ENCODE peak calls at places on chromosomes 5 and 9, in six cellular contexts. P is mesendoderm, H is ovary, Z is BE2C, A is uterus, K is H9. Q is an unnamed sample. For H3K4me1, the result is how much of the 10 kb centered on the place peaks cover.

GRCh38 chr5:120405923-120406322 is 58.2 kb upstream of the PRR16 start:
- DNase-seq in P (peak), Z (no peak), H (no peak), A (no peak), K (no peak), Q (no peak)

GRCh38 chr5:135376961-135377621 is 21.9 kb downstream of the MACROH2A1 start:
- DNase-seq in H (no peak), A (no peak), K (no peak), Z (peak), P (no peak), Q (peak)

GRCh38 chr5:307794-308579 is 13.5 kb upstream of the AHRR start:
- DNase-seq in A (peak), K (no peak), P (no peak), Z (no peak), H (no peak), Q (no peak)

GRCh38 chr5:180366303-180366702 is 13.2 kb upstream of the GFPT2 start:
- DNase-seq in P (no peak), Z (no peak), H (no peak), A (no peak), K (no peak), Q (no peak)

GRCh38 chr5:153965102-153965645 is 73.5 kb downstream of the FAM114A2 start:
- DNase-seq in Z (peak), K (peak), H (peak), A (peak), P (peak), Q (peak)

GRCh38 chr9:37531699-37532098 is 44.5 kb downstream of the FBXO10 start:
- DNase-seq in H (no peak), Z (no peak), K (no peak), P (no peak), A (no peak), Q (no peak)

GRCh38 chr9:136438909-136439549 is 616 bp downstream of the INPP5E start:
- DNase-seq in H (peak), K (peak), A (peak), P (peak), Z (peak), Q (peak)

GRCh38 chr5:150648294-150649107 is 8.0 kb downstream of the SYNPO start:
- DNase-seq in A (no peak), K (no peak), H (no peak), Z (no peak), P (no peak), Q (no peak)

GRCh38 chr5:54093081-54093492 is 217.3 kb downstream of the ARL15 start:
- DNase-seq in P (peak), K (no peak), Z (no peak), A (no peak), H (no peak), Q (no peak)

GRCh38 chr9:115034801-115035200 is 83.2 kb downstream of the TNC start:
- DNase-seq in A (no peak), K (no peak), Z (no peak), H (no peak), P (no peak), Q (no peak)

GRCh38 chr5:102638912-102639652 is 116.0 kb upstream of the PAM start:
- DNase-seq in P (no peak), A (no peak), Z (no peak), K (no peak), H (no peak), Q (no peak)

GRCh38 chr9:89149726-89150125 is 28.9 kb downstream of the SHC3 start:
- DNase-seq in K (no peak), Z (no peak), H (no peak), A (no peak), P (no peak), Q (no peak)

GRCh38 chr5:116652903-116653302 is 78.3 kb upstream of the SEMA6A start:
- DNase-seq in Z (no peak), K (no peak), A (no peak), H (no peak), P (peak), Q (no peak)

GRCh38 chr5:139140631-139141071 is 57.5 kb downstream of the SIL1 start:
- DNase-seq in H (no peak), P (no peak), A (peak), K (no peak), Z (no peak), Q (no peak)

GRCh38 chr9:92965759-92966517 is 18.6 kb downstream of the FGD3 start:
- DNase-seq in P (no peak), H (no peak), Z (no peak), K (no peak), A (no peak), Q (no peak)

GRCh38 chr9:92669527-92669889 is 423 bp downstream of the IPPK start:
- DNase-seq in Z (peak), A (no peak), H (peak), K (no peak), P (no peak), Q (peak)

GRCh38 chr9:121184463-121184862 is 17.2 kb downstream of the RAB14 start:
- DNase-seq in Z (no peak), K (no peak), H (no peak), A (no peak), P (no peak), Q (no peak)

GRCh38 chr9:121182437-121182836 is 19.2 kb downstream of the RAB14 start:
- DNase-seq in H (no peak), Z (no peak), K (no peak), P (no peak), A (no peak), Q (no peak)

GRCh38 chr9:121185178-121185745 is 16.4 kb downstream of the RAB14 start:
- DNase-seq in K (no peak), Z (no peak), A (no peak), P (no peak), H (no peak), Q (no peak)

GRCh38 chr9:121182976-121183375 is 18.7 kb downstream of the RAB14 start:
- DNase-seq in A (no peak), H (no peak), P (no peak), K (no peak), Z (no peak), Q (no peak)

DNA sequence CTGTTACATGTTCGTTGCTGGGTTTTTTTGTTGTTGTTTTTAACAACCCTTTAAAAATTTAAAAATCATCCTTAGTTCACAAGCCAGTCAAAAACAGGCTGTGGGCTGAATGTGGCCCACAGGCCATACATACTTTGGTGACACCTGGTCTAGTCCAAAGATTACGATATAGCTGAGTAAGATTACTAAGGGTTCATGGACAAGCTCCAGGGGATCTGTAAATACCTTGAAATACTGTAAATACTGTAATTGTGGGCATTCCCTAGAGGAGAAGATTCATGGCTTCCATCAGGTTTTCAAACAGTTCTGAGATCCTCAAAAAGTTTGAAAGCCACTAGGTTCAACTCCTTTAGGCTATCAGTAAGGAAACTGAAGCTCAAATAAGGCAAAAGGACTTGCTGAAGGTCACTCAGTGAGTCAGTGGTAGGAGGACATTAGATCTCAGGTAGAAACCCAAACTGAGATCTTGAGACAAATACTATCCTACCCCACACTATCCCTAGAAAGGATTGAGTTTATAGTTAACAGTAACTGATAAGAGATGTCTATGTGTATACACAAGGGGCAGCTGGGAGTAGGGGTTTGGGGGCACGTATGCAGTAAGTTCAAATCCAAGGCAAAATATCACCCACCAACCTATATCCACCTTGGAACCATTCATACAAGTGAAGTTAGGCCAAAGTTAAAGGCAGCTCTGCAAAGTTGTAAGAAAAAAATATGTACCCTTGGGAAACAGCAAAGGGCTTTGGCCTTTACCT is 17.8 kb downstream of the RAB14 start:
- DNase-seq in H (no peak), Z (no peak), P (no peak), K (no peak), A (no peak), Q (no peak)
- H3K4me1 ChIP-seq in H (under half), Z (under half), P (under half), K (under half), A (under half), Q (under half)

DNA sequence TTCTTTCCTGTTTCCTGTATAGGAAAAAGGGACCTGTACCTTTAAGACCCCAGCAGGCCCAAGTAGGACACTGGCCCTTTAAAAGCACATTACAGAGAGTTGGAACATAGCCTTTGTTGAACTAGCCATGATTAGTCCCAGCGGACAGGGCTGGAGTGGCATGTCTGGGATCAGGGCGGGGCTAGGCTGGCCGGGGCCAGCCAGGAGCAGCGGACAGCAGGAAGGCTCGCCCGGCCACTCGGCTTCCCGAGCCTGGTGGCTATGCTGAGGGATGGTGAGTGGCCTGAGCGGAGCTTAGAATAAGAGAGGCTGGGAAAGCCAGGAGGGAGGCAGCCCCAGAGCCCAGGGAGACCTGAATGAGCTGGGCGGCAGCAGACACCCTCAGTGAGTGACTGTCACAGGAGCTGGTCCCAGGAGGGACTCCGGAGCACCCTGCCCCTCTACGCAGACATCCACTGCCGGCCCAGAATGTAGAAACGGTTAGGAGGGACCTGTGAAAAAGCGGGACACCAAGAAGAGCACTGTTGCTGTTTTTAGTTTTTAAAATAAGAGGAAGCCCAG is 92.1 kb downstream of the DAB2IP start:
- DNase-seq in H (peak), Z (peak), K (peak), A (peak), P (peak), Q (peak)
- H3K4me1 ChIP-seq in H (half or more), Z (under half), K (under half), A (under half), P (under half), Q (half or more)

GRCh38 chr9:6413365-6414263 is 615 bp downstream of the UHRF2 start:
- DNase-seq in K (peak), P (peak), A (no peak), H (no peak), Z (peak), Q (peak)
- H3K4me1 ChIP-seq in K (under half), P (under half), A (under half), H (under half), Z (under half), Q (under half)

DNA sequence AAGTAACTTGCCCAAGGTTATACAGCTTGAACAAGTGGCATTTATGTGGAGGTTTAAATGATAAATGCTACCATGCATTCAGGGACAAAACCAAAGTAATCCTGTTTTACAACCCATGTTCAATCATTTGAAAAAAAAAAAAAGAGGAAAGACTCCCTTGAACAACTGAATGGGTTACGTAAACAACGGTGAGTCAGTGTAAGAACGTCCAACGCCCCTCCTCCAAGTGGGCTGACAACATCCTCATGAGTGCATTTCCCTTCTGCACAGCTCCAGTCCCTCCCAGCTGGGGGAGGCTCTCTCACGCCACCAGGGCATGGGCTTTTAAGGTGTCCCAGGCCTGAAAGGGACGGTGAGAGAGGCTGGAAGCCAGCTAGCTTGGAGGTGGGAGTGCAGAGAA is 90.0 kb downstream of the PRRT1B start:
- DNase-seq in Z (no peak), K (peak), H (peak), P (peak), A (peak), Q (peak)
- H3K4me1 ChIP-seq in Z (under half), K (under half), H (under half), P (under half), A (under half), Q (under half)

GRCh38 chr5:132458651-132459030 is 31.9 kb downstream of the IRF1 start:
- DNase-seq in K (no peak), A (no peak), P (no peak), Z (no peak), H (no peak), Q (no peak)
- H3K4me1 ChIP-seq in K (under half), A (under half), P (under half), Z (under half), H (under half), Q (under half)

DNA sequence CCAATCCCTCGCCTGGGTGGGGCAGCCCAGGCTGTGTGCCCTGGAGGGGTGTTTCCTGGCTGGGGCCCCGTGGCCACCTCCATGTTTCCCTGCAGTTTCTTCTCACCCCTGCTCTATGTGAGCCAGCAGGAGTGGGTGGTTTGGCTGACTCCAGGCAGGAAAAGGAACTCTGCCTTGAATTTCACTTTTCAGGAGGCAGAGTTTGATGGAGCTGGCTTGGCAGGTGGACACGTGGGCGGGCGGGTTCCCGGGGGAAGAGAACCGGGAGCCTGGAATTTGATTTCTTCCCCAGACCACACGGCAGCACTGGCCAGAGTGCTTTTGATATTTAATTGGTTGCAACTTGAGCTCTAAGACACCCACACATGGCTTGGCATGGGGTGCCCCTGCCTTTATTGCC is 119.8 kb upstream of the PANK3 start:
- DNase-seq in A (peak), H (peak), P (no peak), Z (no peak), K (no peak), Q (no peak)
- H3K4me1 ChIP-seq in A (under half), H (under half), P (under half), Z (under half), K (under half), Q (under half)